ENCODE peak calls at places on chromosome 3, in ten cellular contexts. O, C, L, R, S, Y, I, K, T and W are unnamed samples.

GRCh38 chr3:112888388-112889085 is 41.9 kb upstream of the CD200R1L start:
- DNase-seq in Y (no peak), I (no peak), T (no peak), R (no peak), K (peak; percentile 26), C (peak; percentile 4), O (no peak), L (no peak), S (no peak), W (no peak)

GRCh38 chr3:126870608-126871210 is 112.2 kb upstream of the PLXNA1 start:
- DNase-seq in K (peak; percentile 52), L (no peak), C (peak; percentile 37), T (no peak), O (no peak), R (no peak), S (no peak), Y (no peak), I (no peak), W (no peak)

GRCh38 chr3:171277456-171278406 is 182.5 kb downstream of the TNIK start:
- DNase-seq in I (no peak), S (no peak), C (peak; percentile 16), R (peak; percentile 16), K (no peak), T (no peak), O (no peak), Y (no peak), L (no peak), W (no peak)

GRCh38 chr3:56064684-56065083 is 403.6 kb downstream of the ERC2 start:
- DNase-seq in I (no peak), L (no peak), C (no peak), S (no peak), T (no peak), O (no peak), R (no peak), Y (no peak), K (no peak), W (no peak)

GRCh38 chr3:126543457-126544090 is 15.2 kb downstream of the C3orf22 start:
- DNase-seq in Y (no peak), O (peak; percentile 26), R (no peak), S (no peak), T (no peak), L (no peak), K (no peak), C (no peak), I (no peak), W (no peak)

GRCh38 chr3:31277582-31277981 is 255.1 kb upstream of the STT3B start:
- DNase-seq in O (no peak), C (peak; percentile 75), L (no peak), I (no peak), K (peak; percentile 51), T (no peak), R (no peak), Y (no peak), S (no peak), W (no peak)

GRCh38 chr3:72336821-72337479 is 511.3 kb downstream of the SHQ1 start:
- DNase-seq in K (peak; percentile 71), S (peak; percentile 55), I (no peak), T (no peak), O (peak; percentile 81), C (peak; percentile 89), L (peak; percentile 67), R (peak; percentile 52), Y (no peak), W (no peak)

GRCh38 chr3:88141458-88142083 is 8.2 kb upstream of the C3orf38 start:
- DNase-seq in R (no peak), L (peak; percentile 80), S (no peak), O (no peak), K (peak; percentile 62), T (no peak), Y (no peak), I (no peak), C (peak; percentile 12), W (no peak)

GRCh38 chr3:132368515-132368914 is 48.8 kb upstream of the DNAJC13 start:
- DNase-seq in T (no peak), R (no peak), L (no peak), I (no peak), C (no peak), Y (no peak), K (no peak), S (no peak), O (no peak), W (no peak)

GRCh38 chr3:72529084-72529483 is 319.2 kb downstream of the SHQ1 start:
- DNase-seq in C (no peak), Y (no peak), S (no peak), L (no peak), T (no peak), R (no peak), K (no peak), O (no peak), I (no peak), W (no peak)

GRCh38 chr3:111904376-111905241 is 45.5 kb downstream of the PHLDB2 start:
- DNase-seq in C (peak; percentile 94), S (no peak), T (no peak), O (no peak), K (peak; percentile 97), L (peak; percentile 93), Y (no peak), I (no peak), R (no peak), W (peak; percentile 93)

GRCh38 chr3:167876603-167877325 is 141.2 kb downstream of the SERPINI1 start:
- DNase-seq in Y (no peak), I (no peak), K (peak; percentile 86), R (no peak), T (no peak), S (no peak), L (peak; percentile 46), C (peak; percentile 65), O (no peak), W (peak; percentile 48)

GRCh38 chr3:16841906-16842709 is 42.6 kb upstream of the PLCL2 start:
- DNase-seq in S (peak; percentile 54), O (no peak), I (peak; percentile 49), T (peak; percentile 68), K (no peak), Y (peak; percentile 89), C (no peak), R (no peak), L (no peak), W (no peak)

GRCh38 chr3:159185443-159186050 is 383.7 kb downstream of the MFSD1 start:
- DNase-seq in R (no peak), C (no peak), K (no peak), I (peak; percentile 35), L (no peak), S (no peak), Y (peak; percentile 54), T (no peak), O (no peak), W (no peak)

GRCh38 chr3:120506076-120506827 is 55.5 kb upstream of the FSTL1 start:
- DNase-seq in O (no peak), I (no peak), C (peak; percentile 33), Y (no peak), T (no peak), S (no peak), K (peak; percentile 62), R (no peak), L (no peak), W (no peak)
- TF ChIP-seq CTCF in O (no peak), I (no peak), C (no peak), Y (no peak), T (no peak), S (no peak), K (no peak), R (no peak), L (no peak), W (no peak)

DNA sequence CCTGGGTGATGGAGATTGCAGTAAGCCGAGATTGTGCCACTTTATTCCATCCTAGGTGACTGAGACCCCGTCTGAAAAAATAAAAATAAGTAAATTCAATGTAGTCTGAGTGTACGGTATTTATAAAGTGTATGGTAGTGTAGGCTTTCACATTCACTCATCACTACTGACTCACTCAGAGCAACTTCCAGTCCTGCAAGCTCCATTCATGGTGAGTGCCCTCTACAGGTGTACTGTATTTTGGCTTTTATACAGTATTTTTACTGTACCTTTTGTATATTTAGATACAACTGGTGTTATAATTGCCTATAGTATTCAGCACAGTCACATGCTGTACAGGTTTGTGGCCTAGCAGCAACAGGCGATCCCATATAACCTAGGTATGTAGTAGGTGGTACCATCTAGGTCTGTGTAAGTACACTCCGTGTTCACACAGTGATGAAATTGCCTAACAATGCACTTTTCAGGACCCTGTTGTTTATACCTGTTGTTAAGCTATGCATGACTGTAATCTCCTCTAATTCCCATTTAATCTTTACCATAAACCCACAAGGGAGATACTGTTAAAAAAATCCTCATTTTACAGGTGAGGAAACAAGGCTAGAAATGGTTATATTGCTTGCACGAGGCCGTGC is 19.3 kb downstream of the CACNA1D start:
- DNase-seq in S (no peak), K (no peak), T (no peak), Y (peak; percentile 51), C (no peak), R (no peak), L (no peak), O (no peak), I (peak; percentile 26), W (no peak)
- TF ChIP-seq CTCF in S (no peak), K (no peak), T (no peak), Y (peak; percentile 34), C (no peak), R (peak; percentile 7), L (peak; percentile 62), O (no peak), I (peak; percentile 17), W (peak; percentile 49)

GRCh38 chr3:154953538-154953937 is 126.6 kb upstream of the MME start:
- DNase-seq in I (no peak), C (no peak), Y (no peak), S (no peak), K (no peak), O (no peak), L (no peak), T (no peak), R (no peak), W (no peak)

GRCh38 chr3:154956815-154957214 is 123.3 kb upstream of the MME start:
- DNase-seq in L (no peak), T (no peak), C (no peak), I (no peak), R (no peak), O (no peak), Y (no peak), S (no peak), K (peak; percentile 72), W (peak; percentile 21)

GRCh38 chr3:154952538-154952937 is 127.6 kb upstream of the MME start:
- DNase-seq in C (no peak), O (no peak), L (no peak), R (no peak), Y (no peak), I (no peak), K (no peak), T (no peak), S (no peak), W (no peak)

GRCh38 chr3:154955907-154956533 is 124.1 kb upstream of the MME start:
- DNase-seq in R (no peak), S (no peak), Y (no peak), O (no peak), C (no peak), L (no peak), I (no peak), T (no peak), K (no peak), W (no peak)

GRCh38 chr3:154954750-154955149 is 125.4 kb upstream of the MME start:
- DNase-seq in R (peak; percentile 32), O (no peak), L (no peak), Y (peak; percentile 12), K (peak; percentile 84), T (no peak), C (peak; percentile 88), I (no peak), S (no peak), W (peak; percentile 26)
- TF ChIP-seq CTCF in R (peak; percentile 60), O (no peak), L (peak; percentile 72), Y (peak; percentile 9), K (peak; percentile 69), T (no peak), C (peak; percentile 58), I (no peak), S (no peak), W (peak; percentile 51)

GRCh38 chr3:180646187-180646790 is 33.0 kb downstream of the CCDC39 start:
- DNase-seq in K (peak; percentile 5), O (no peak), Y (no peak), I (no peak), T (no peak), C (no peak), S (no peak), R (no peak), L (no peak), W (no peak)
- TF ChIP-seq CTCF in K (peak; percentile 32), O (no peak), Y (peak; percentile 27), I (no peak), T (no peak), C (no peak), S (peak; percentile 23), R (peak; percentile 54), L (peak; percentile 45), W (no peak)